ENCODE peak calls at places on chromosome 13, in four cellular contexts. One of them, this sample, is unnamed. For H3K27me3, the result is how much of the 10 kb centered on the place peaks cover.

GRCh38 chr13:79589605-79590511 is 108.9 kb downstream of the NDFIP2 start:
- DNase-seq in psoas muscle: no peak
- DNase-seq in IMR-90: no peak
- DNase-seq in CD8-positive, alpha-beta memory T cell: no peak
- DNase-seq in this sample: no peak

GRCh38 chr13:21971662-21972635 is 301.1 kb downstream of the FGF9 start:
- DNase-seq in psoas muscle: no peak
- DNase-seq in IMR-90: peak
- DNase-seq in CD8-positive, alpha-beta memory T cell: no peak
- DNase-seq in this sample: peak

GRCh38 chr13:33352023-33352422 is 66.5 kb upstream of the STARD13 start:
- DNase-seq in psoas muscle: no peak
- DNase-seq in IMR-90: no peak
- DNase-seq in CD8-positive, alpha-beta memory T cell: no peak
- DNase-seq in this sample: no peak

GRCh38 chr13:54859827-54860226 is 1831.2 kb downstream of the OLFM4 start:
- DNase-seq in psoas muscle: no peak
- DNase-seq in IMR-90: no peak
- DNase-seq in CD8-positive, alpha-beta memory T cell: no peak
- DNase-seq in this sample: no peak

GRCh38 chr13:41645313-41645712 is 188.0 kb downstream of the RGCC start:
- DNase-seq in psoas muscle: peak
- DNase-seq in IMR-90: peak
- DNase-seq in CD8-positive, alpha-beta memory T cell: no peak
- DNase-seq in this sample: peak

GRCh38 chr13:50074843-50075242 is 59.6 kb downstream of the KCNRG start:
- DNase-seq in psoas muscle: no peak
- DNase-seq in IMR-90: no peak
- DNase-seq in CD8-positive, alpha-beta memory T cell: no peak
- DNase-seq in this sample: no peak

GRCh38 chr13:67119481-67119883 is 110.7 kb downstream of the PCDH9 start:
- DNase-seq in psoas muscle: no peak
- DNase-seq in IMR-90: peak
- DNase-seq in CD8-positive, alpha-beta memory T cell: no peak
- DNase-seq in this sample: no peak

GRCh38 chr13:48977973-48978372 is 2.3 kb downstream of the FNDC3A start:
- DNase-seq in psoas muscle: no peak
- DNase-seq in IMR-90: peak
- DNase-seq in CD8-positive, alpha-beta memory T cell: no peak
- DNase-seq in this sample: no peak

GRCh38 chr13:113553541-113554332 is 30.8 kb upstream of the TFDP1 start:
- DNase-seq in psoas muscle: no peak
- DNase-seq in IMR-90: no peak
- DNase-seq in CD8-positive, alpha-beta memory T cell: no peak
- DNase-seq in this sample: peak

GRCh38 chr13:38872693-38873092 is 117.9 kb downstream of the STOML3 start:
- DNase-seq in psoas muscle: peak
- DNase-seq in IMR-90: peak
- DNase-seq in CD8-positive, alpha-beta memory T cell: peak
- DNase-seq in this sample: no peak

GRCh38 chr13:23160241-23161175 is 20.3 kb upstream of the SGCG start:
- DNase-seq in psoas muscle: peak
- DNase-seq in IMR-90: no peak
- DNase-seq in CD8-positive, alpha-beta memory T cell: no peak
- DNase-seq in this sample: no peak

GRCh38 chr13:93226623-93227279 is at the start of gene GPC6:
- DNase-seq in psoas muscle: peak
- DNase-seq in IMR-90: peak
- DNase-seq in CD8-positive, alpha-beta memory T cell: no peak
- DNase-seq in this sample: peak

GRCh38 chr13:72599148-72599743 is 128.2 kb downstream of the MZT1 start:
- DNase-seq in psoas muscle: no peak
- DNase-seq in IMR-90: no peak
- DNase-seq in CD8-positive, alpha-beta memory T cell: no peak
- DNase-seq in this sample: no peak

GRCh38 chr13:57624565-57625435 is 6.7 kb upstream of the PCDH17 start:
- DNase-seq in psoas muscle: no peak
- DNase-seq in IMR-90: peak
- DNase-seq in CD8-positive, alpha-beta memory T cell: no peak
- DNase-seq in this sample: peak

GRCh38 chr13:93903909-93904308 is 575.6 kb downstream of the DCT start:
- DNase-seq in psoas muscle: no peak
- DNase-seq in IMR-90: peak
- DNase-seq in CD8-positive, alpha-beta memory T cell: no peak
- DNase-seq in this sample: no peak

GRCh38 chr13:73056054-73056962 is 2.5 kb upstream of the KLF5 start:
- DNase-seq in psoas muscle: no peak
- DNase-seq in IMR-90: peak
- DNase-seq in CD8-positive, alpha-beta memory T cell: no peak
- DNase-seq in this sample: peak

GRCh38 chr13:98693756-98694155 is 58.7 kb downstream of the SLC15A1 start:
- DNase-seq in psoas muscle: no peak
- DNase-seq in IMR-90: no peak
- DNase-seq in CD8-positive, alpha-beta memory T cell: no peak
- DNase-seq in this sample: no peak

DNA sequence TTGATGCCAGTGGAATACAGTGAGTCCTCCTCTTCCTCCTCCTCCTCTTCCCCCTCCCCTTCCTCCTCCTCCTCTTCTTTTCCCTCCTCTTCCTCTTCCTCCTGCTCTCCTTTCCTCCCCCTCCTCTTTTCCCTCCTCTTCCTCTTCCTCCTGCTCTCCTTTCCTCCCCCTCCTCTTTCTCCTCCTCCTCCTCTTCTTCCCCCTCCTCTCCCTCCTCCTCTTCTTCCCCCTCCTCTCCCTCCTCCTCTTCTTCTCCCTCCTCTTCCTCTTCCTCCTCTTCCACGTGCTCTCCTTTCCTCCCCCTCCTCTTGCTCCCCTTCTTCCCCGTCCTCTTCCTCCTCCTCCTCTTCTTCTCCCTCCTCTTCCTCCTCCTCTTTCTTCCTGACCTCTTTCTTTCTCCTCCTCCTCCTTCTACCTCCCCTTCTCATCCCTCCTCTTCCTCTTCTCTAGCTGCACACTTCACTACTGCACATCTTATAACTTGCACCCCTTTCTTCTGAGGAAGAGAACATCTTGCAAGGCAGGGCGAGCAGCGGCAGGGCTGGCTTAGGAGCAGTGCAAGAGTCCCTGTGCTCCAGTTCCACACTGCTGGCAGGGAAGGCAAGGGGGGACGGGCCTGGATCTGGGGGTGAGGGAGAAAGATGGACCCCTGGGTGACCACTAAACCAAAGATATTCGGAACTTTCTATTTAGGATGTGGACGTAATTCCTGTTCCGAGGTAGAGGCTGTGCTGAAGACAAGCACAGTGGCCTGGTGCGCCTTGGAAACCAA is 5.6 kb downstream of the PDX1 start:
- DNase-seq in psoas muscle: no peak
- DNase-seq in IMR-90: no peak
- DNase-seq in CD8-positive, alpha-beta memory T cell: no peak
- DNase-seq in this sample: no peak
- H3K27me3 ChIP-seq in psoas muscle: under half
- H3K27me3 ChIP-seq in IMR-90: half or more
- H3K27me3 ChIP-seq in CD8-positive, alpha-beta memory T cell: half or more
- H3K27me3 ChIP-seq in this sample: half or more

DNA sequence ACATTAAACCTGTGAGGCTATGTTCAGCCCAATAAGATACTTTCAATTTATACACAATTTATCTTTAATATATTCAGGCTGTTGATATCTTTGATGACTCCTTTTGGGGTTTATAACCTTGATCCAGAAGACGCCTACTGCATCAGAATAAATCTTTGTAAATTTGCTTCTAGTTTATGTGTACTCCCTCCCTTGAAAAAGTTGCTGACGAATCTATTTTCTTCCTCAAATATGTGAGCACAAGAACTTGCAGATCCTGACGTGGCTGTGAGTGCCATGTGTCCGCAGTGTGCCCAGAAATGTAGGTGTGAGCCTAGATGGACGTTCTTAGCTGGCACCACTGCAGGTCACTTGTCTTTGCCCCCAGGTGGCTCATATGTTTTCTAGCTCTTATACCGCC is 60.6 kb upstream of the TPP2 start:
- DNase-seq in psoas muscle: no peak
- DNase-seq in IMR-90: no peak
- DNase-seq in CD8-positive, alpha-beta memory T cell: no peak
- DNase-seq in this sample: no peak
- H3K27me3 ChIP-seq in psoas muscle: under half
- H3K27me3 ChIP-seq in IMR-90: under half
- H3K27me3 ChIP-seq in CD8-positive, alpha-beta memory T cell: under half
- H3K27me3 ChIP-seq in this sample: under half

GRCh38 chr13:51222510-51223283 is 499 bp downstream of the FAM124A start:
- DNase-seq in psoas muscle: no peak
- DNase-seq in IMR-90: no peak
- DNase-seq in CD8-positive, alpha-beta memory T cell: no peak
- DNase-seq in this sample: no peak

GRCh38 chr13:51221108-51221507 is 1.1 kb upstream of the FAM124A start:
- DNase-seq in psoas muscle: no peak
- DNase-seq in IMR-90: no peak
- DNase-seq in CD8-positive, alpha-beta memory T cell: no peak
- DNase-seq in this sample: no peak

GRCh38 chr13:51220706-51221105 is 1.5 kb upstream of the FAM124A start:
- DNase-seq in psoas muscle: no peak
- DNase-seq in IMR-90: no peak
- DNase-seq in CD8-positive, alpha-beta memory T cell: no peak
- DNase-seq in this sample: no peak

GRCh38 chr13:51223284-51224270 is 1.4 kb downstream of the FAM124A start:
- DNase-seq in psoas muscle: no peak
- DNase-seq in IMR-90: no peak
- DNase-seq in CD8-positive, alpha-beta memory T cell: no peak
- DNase-seq in this sample: no peak

GRCh38 chr13:51221674-51222509 is at the start of gene FAM124A:
- DNase-seq in psoas muscle: peak
- DNase-seq in IMR-90: peak
- DNase-seq in CD8-positive, alpha-beta memory T cell: no peak
- DNase-seq in this sample: no peak
- H3K27me3 ChIP-seq in psoas muscle: under half
- H3K27me3 ChIP-seq in IMR-90: half or more
- H3K27me3 ChIP-seq in CD8-positive, alpha-beta memory T cell: under half
- H3K27me3 ChIP-seq in this sample: under half

GRCh38 chr13:105948143-105948542 is 587.3 kb downstream of the EFNB2 start:
- DNase-seq in psoas muscle: no peak
- DNase-seq in IMR-90: no peak
- DNase-seq in CD8-positive, alpha-beta memory T cell: no peak
- DNase-seq in this sample: no peak
- H3K27me3 ChIP-seq in psoas muscle: under half
- H3K27me3 ChIP-seq in IMR-90: under half
- H3K27me3 ChIP-seq in CD8-positive, alpha-beta memory T cell: under half
- H3K27me3 ChIP-seq in this sample: under half

GRCh38 chr13:99985243-99985874 is 3.8 kb downstream of the ZIC2 start:
- DNase-seq in psoas muscle: no peak
- DNase-seq in IMR-90: no peak
- DNase-seq in CD8-positive, alpha-beta memory T cell: no peak
- DNase-seq in this sample: peak

GRCh38 chr13:99987180-99988047 is 5.8 kb downstream of the ZIC2 start:
- DNase-seq in psoas muscle: no peak
- DNase-seq in IMR-90: no peak
- DNase-seq in CD8-positive, alpha-beta memory T cell: no peak
- DNase-seq in this sample: no peak

GRCh38 chr13:99984463-99985242 is 3.1 kb downstream of the ZIC2 start:
- DNase-seq in psoas muscle: no peak
- DNase-seq in IMR-90: no peak
- DNase-seq in CD8-positive, alpha-beta memory T cell: no peak
- DNase-seq in this sample: peak

GRCh38 chr13:99986751-99987150 is 5.2 kb downstream of the ZIC2 start:
- DNase-seq in psoas muscle: no peak
- DNase-seq in IMR-90: no peak
- DNase-seq in CD8-positive, alpha-beta memory T cell: no peak
- DNase-seq in this sample: no peak

DNA sequence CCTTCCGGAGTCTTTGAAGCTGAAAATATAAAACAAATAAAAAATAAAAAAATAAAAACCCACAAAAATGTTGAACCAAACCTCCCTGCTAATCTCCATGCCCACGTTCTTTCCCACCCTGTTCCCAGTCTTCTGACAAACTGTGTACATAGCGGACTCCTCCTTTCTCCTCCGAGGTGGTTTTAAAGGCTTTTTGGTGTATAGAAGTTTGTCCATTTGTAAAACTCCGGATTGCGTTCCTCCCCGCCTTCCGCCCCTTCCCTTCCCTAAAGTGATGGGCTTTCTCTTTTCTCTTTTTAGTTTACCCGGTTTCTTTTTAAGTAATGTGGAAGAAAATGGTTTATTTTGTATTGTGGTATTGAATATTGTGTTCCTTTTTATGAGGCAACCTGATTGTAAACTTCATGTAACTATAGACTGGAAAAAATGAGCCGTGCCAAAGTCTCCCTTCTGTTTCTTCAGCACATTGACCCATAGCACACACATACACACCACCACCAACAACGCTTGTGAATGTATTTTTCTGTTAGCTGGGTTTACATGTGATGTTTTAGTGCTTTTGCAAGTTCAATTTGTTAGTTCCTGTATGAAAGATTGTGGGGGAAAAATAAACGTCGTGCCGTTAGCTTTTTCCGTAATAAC is 4.4 kb downstream of the ZIC2 start:
- DNase-seq in psoas muscle: no peak
- DNase-seq in IMR-90: no peak
- DNase-seq in CD8-positive, alpha-beta memory T cell: no peak
- DNase-seq in this sample: no peak
- H3K27me3 ChIP-seq in psoas muscle: under half
- H3K27me3 ChIP-seq in IMR-90: half or more
- H3K27me3 ChIP-seq in CD8-positive, alpha-beta memory T cell: half or more
- H3K27me3 ChIP-seq in this sample: half or more

DNA sequence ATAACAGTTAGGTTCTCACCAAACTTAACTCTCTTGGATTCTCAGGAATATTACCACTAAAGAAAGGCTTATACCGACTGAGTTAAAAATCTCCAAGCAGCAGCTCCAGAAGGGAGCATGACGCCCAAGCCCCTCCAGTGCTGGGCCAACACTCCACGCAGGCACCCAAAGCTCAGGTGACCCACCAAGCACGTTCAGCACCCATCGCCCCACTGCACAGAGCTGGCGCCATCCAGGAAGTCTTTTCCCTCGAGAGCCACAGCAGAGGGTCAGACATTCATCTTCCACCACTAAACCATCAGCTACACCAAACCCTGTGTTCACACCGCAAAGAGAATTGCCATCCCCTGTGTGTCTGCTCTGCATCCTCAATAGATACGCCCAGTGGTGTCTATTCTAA is 65.7 kb downstream of the SOX1 start:
- DNase-seq in psoas muscle: no peak
- DNase-seq in IMR-90: no peak
- DNase-seq in CD8-positive, alpha-beta memory T cell: no peak
- DNase-seq in this sample: no peak
- H3K27me3 ChIP-seq in psoas muscle: under half
- H3K27me3 ChIP-seq in IMR-90: under half
- H3K27me3 ChIP-seq in CD8-positive, alpha-beta memory T cell: under half
- H3K27me3 ChIP-seq in this sample: half or more

GRCh38 chr13:43368003-43368402 is 344.6 kb downstream of the DNAJC15 start:
- DNase-seq in psoas muscle: no peak
- DNase-seq in IMR-90: peak
- DNase-seq in CD8-positive, alpha-beta memory T cell: no peak
- DNase-seq in this sample: peak

GRCh38 chr13:43364210-43365041 is 341.0 kb downstream of the DNAJC15 start:
- DNase-seq in psoas muscle: no peak
- DNase-seq in IMR-90: peak
- DNase-seq in CD8-positive, alpha-beta memory T cell: no peak
- DNase-seq in this sample: peak

GRCh38 chr13:43365042-43365344 is 341.6 kb downstream of the DNAJC15 start:
- DNase-seq in psoas muscle: no peak
- DNase-seq in IMR-90: no peak
- DNase-seq in CD8-positive, alpha-beta memory T cell: no peak
- DNase-seq in this sample: no peak

GRCh38 chr13:43373400-43373799 is 350.0 kb downstream of the DNAJC15 start:
- DNase-seq in psoas muscle: no peak
- DNase-seq in IMR-90: no peak
- DNase-seq in CD8-positive, alpha-beta memory T cell: no peak
- DNase-seq in this sample: no peak

GRCh38 chr13:43369319-43369718 is 345.9 kb downstream of the DNAJC15 start:
- DNase-seq in psoas muscle: no peak
- DNase-seq in IMR-90: no peak
- DNase-seq in CD8-positive, alpha-beta memory T cell: no peak
- DNase-seq in this sample: no peak
- H3K27me3 ChIP-seq in psoas muscle: under half
- H3K27me3 ChIP-seq in IMR-90: under half
- H3K27me3 ChIP-seq in CD8-positive, alpha-beta memory T cell: under half
- H3K27me3 ChIP-seq in this sample: under half

This sample was measured in SJSA1.